ENCODE peak calls at places on chromosomes 7 and 10, in eight cellular contexts. J, U, P, T, B, L, H and Z are unnamed samples.

GRCh38 chr10:113960617-113961260 is 82.9 kb upstream of the ADRB1 start:
- DNase-seq in B (peak), U (no peak), P (no peak), H (no peak), L (no peak), T (no peak), J (no peak), Z (no peak)

GRCh38 chr7:31408120-31408729 is 67.7 kb upstream of the NEUROD6 start:
- DNase-seq in J (no peak), B (no peak), L (no peak), U (no peak), P (no peak), T (no peak), H (no peak), Z (no peak)

GRCh38 chr10:104447899-104448298 is 94.3 kb downstream of the CFAP58 start:
- DNase-seq in T (no peak), P (no peak), J (no peak), B (no peak), U (no peak), L (no peak), H (no peak), Z (no peak)

GRCh38 chr10:32957341-32958084 is 517 bp downstream of the ITGB1 start:
- DNase-seq in J (no peak), B (peak), P (peak), T (peak), H (peak), U (peak), L (no peak), Z (no peak)

GRCh38 chr10:113226404-113226803 is 276.4 kb downstream of the TCF7L2 start:
- DNase-seq in U (no peak), P (no peak), H (no peak), B (no peak), T (no peak), J (no peak), L (no peak), Z (no peak)

GRCh38 chr7:129332354-129333056 is 101.7 kb upstream of the STRIP2 start:
- DNase-seq in H (no peak), J (peak), T (no peak), B (no peak), L (no peak), U (no peak), P (no peak), Z (peak)

GRCh38 chr10:97926055-97926454 is 76.4 kb downstream of the GOLGA7B start:
- DNase-seq in T (no peak), H (no peak), L (no peak), J (no peak), U (no peak), B (no peak), P (no peak), Z (no peak)

GRCh38 chr7:132225216-132226030 is 350.8 kb downstream of the PLXNA4 start:
- DNase-seq in T (no peak), U (peak), L (no peak), B (peak), J (no peak), P (no peak), H (no peak), Z (no peak)

GRCh38 chr7:70698219-70698832 is 433.6 kb upstream of the GALNT17 start:
- DNase-seq in L (no peak), P (no peak), J (peak), U (peak), B (no peak), H (peak), T (no peak), Z (peak)

GRCh38 chr10:79361721-79362397 is 14.6 kb downstream of the PPIF start:
- DNase-seq in L (no peak), P (no peak), J (no peak), T (no peak), B (no peak), U (peak), H (no peak), Z (no peak)

GRCh38 chr10:103281753-103282152 is 4.8 kb downstream of the INA start:
- DNase-seq in J (no peak), U (peak), P (peak), H (peak), L (no peak), B (no peak), T (no peak), Z (no peak)

GRCh38 chr10:33334170-33334838 is at the start of gene NRP1:
- DNase-seq in T (no peak), B (no peak), P (peak), L (no peak), H (peak), J (no peak), U (peak), Z (no peak)

GRCh38 chr10:59674211-59674836 is 35.3 kb downstream of the SLC16A9 start:
- DNase-seq in P (no peak), H (no peak), B (no peak), U (no peak), L (no peak), T (no peak), J (no peak), Z (no peak)

GRCh38 chr10:3624367-3624766 is 160.6 kb downstream of the KLF6 start:
- DNase-seq in B (no peak), P (no peak), L (no peak), J (no peak), H (no peak), T (no peak), U (no peak), Z (peak)

GRCh38 chr10:50375051-50375452 is 123.7 kb upstream of the ASAH2 start:
- DNase-seq in P (no peak), J (no peak), U (no peak), T (no peak), L (no peak), H (no peak), B (no peak), Z (no peak)

GRCh38 chr10:63457576-63457975 is 8.2 kb downstream of the JMJD1C start:
- DNase-seq in H (no peak), T (no peak), U (no peak), P (no peak), B (no peak), J (no peak), L (no peak), Z (no peak)

GRCh38 chr10:11298116-11298515 is 280.4 kb downstream of the CELF2 start:
- DNase-seq in L (no peak), B (no peak), H (no peak), T (no peak), U (no peak), P (no peak), J (no peak), Z (no peak)

GRCh38 chr10:29177266-29177832 is 111.5 kb upstream of the LYZL1 start:
- DNase-seq in L (no peak), B (no peak), U (no peak), H (no peak), P (no peak), T (no peak), J (no peak), Z (no peak)

GRCh38 chr10:26780793-26781601 is 79.8 kb downstream of the ABI1 start:
- DNase-seq in P (no peak), H (no peak), L (no peak), T (no peak), J (peak), B (no peak), U (no peak), Z (peak)

GRCh38 chr10:95628786-95629185 is 27.7 kb downstream of the ALDH18A1 start:
- DNase-seq in J (no peak), P (no peak), U (no peak), H (no peak), T (no peak), B (no peak), L (no peak), Z (no peak)

GRCh38 chr7:27095050-27095896 is 527 bp downstream of the HOXA1 start:
- DNase-seq in H (no peak), U (no peak), L (no peak), B (no peak), T (no peak), J (no peak), P (no peak), Z (no peak)

GRCh38 chr7:148485618-148486017 is 104.9 kb upstream of the C7orf33 start:
- DNase-seq in T (no peak), U (no peak), B (no peak), L (no peak), J (no peak), P (no peak), H (no peak), Z (no peak)

GRCh38 chr7:92489634-92490033 is 11.9 kb upstream of the ERVW-1 start:
- DNase-seq in P (no peak), B (no peak), U (no peak), J (no peak), T (no peak), L (no peak), H (no peak), Z (no peak)

GRCh38 chr7:123057926-123058325 is 62.4 kb upstream of the TAS2R16 start:
- DNase-seq in P (no peak), B (no peak), J (no peak), U (no peak), L (no peak), H (no peak), T (no peak), Z (no peak)

GRCh38 chr10:71748671-71749191 is 24.6 kb downstream of the VSIR start:
- DNase-seq in U (no peak), T (no peak), B (peak), P (no peak), L (no peak), H (no peak), J (no peak), Z (no peak)

GRCh38 chr7:49878627-49879026 is 105.2 kb downstream of the VWC2 start:
- DNase-seq in H (no peak), P (no peak), B (no peak), T (no peak), U (no peak), J (no peak), L (no peak), Z (no peak)

DNA sequence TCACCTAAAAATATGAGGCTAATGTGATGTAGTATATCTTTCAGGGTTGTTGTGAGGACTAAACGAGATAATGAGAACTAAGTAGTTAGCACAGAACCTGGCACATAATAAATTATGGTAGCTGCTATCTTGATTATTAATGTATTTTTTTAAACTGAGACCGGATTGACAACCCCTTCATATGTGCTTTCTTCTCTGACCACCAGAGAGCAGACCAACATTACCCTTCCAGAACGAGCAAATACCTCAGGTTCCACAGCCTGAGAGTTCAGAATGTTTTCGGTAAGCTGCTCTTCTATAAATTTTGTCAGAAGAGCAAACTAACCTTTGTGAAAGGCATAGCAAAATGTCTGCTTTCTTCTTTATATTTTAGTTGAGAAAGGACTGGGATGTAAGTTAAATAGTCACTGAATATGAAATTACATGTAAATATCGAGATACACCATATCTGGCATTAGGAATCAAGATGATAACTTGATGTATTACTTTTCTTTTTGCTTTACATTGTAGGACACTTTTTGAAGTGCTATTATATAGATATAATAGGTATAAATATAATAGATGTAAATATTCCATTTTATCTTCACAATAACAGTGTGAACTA is 13.6 kb upstream of the BPGM start:
- DNase-seq in U (peak), H (peak), L (no peak), B (no peak), J (no peak), P (no peak), T (no peak), Z (peak)
- TF ChIP-seq CTCF in U (peak), H (peak), L (no peak), B (peak), J (peak), P (peak), T (peak), Z (peak)

GRCh38 chr7:157760004-157760730 is 423.4 kb downstream of the DNAJB6 start:
- DNase-seq in P (no peak), L (no peak), H (no peak), B (no peak), U (peak), T (no peak), J (no peak), Z (no peak)
- TF ChIP-seq CTCF in P (no peak), L (no peak), H (no peak), B (no peak), U (peak), T (no peak), J (no peak), Z (no peak)

GRCh38 chr10:8114741-8115340 is 60.4 kb downstream of the GATA3 start:
- DNase-seq in B (no peak), H (no peak), U (no peak), J (no peak), P (no peak), L (no peak), T (no peak), Z (no peak)
- TF ChIP-seq CTCF in B (no peak), H (no peak), U (no peak), J (no peak), P (no peak), L (no peak), T (no peak), Z (no peak)

GRCh38 chr10:133257489-133258065 is 19.1 kb downstream of the ADAM8 start:
- DNase-seq in P (peak), T (no peak), J (no peak), B (peak), U (peak), L (peak), H (peak), Z (peak)
- TF ChIP-seq CTCF in P (no peak), T (peak), J (peak), B (peak), U (peak), L (no peak), H (peak), Z (peak)

DNA sequence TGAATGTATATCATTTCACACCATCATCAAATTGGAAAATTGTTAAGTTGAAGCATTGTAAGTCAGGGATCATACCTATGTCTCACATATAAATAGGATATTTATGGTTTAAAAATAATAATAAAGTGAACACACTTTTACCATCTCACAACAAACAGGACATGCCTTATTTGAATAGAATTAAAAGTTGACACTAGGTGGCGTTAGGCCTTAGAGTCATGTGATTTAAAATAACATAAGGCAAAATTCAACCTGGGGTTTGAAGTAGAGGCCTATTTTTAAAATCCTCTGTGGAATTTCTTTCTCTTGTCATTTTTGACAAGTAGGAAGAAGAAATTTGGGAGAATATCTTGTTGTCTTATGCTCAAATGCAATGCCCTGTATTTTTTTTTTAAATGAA is 184.7 kb upstream of the PCDH15 start:
- DNase-seq in B (no peak), L (no peak), P (no peak), U (no peak), T (no peak), J (no peak), H (peak), Z (no peak)
- TF ChIP-seq CTCF in B (peak), L (no peak), P (no peak), U (peak), T (peak), J (no peak), H (peak), Z (peak)

DNA sequence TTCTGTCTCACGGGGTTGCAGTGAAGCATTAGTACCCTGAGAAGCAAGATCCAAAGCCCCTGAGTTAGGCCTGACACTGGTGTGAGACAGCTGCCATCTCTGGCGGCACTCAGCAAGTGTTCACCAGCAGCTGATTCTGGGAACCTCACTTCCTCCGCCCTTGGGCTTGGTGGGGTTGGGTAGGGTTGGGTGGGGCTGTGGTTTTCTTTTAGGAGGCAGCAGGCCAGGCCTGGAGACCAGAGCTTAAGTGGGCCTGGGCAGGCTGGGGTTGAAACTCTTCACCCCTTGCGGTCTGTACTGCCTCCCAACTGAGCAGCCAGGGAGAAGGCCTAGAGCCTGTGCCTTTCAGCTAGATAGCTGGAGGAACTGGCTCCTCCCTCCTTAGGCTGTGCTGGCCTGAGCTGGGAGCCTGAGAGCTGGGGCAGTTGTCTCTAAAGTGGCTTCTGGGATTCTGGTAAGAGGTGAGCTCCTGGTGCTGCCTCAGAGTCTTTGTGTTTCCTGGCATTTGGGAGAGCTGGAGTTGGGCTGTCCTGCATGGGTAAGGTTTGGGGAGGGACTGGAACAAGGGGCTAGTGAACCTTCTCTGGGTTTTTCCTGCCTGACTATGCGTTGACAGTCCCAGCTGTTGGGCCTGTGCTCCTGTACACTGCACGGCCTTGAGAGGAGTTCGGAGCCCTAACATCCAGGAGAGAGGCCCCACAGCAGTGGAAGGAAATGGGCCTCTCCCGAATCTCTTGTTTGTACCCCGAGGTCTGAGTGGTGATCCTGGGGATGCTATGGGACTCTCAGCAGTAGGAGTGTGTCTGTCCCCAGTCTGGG is 5.1 kb downstream of the TSPAN14 start:
- DNase-seq in U (peak), P (peak), H (no peak), L (no peak), T (peak), J (peak), B (peak), Z (peak)
- TF ChIP-seq CTCF in U (no peak), P (no peak), H (no peak), L (no peak), T (peak), J (peak), B (no peak), Z (peak)

GRCh38 chr10:121088524-121088923 is 237.4 kb downstream of the WDR11 start:
- DNase-seq in J (no peak), B (no peak), L (no peak), P (peak), T (no peak), H (peak), U (peak), Z (no peak)
- TF ChIP-seq CTCF in J (no peak), B (no peak), L (no peak), P (no peak), T (peak), H (peak), U (peak), Z (no peak)

DNA sequence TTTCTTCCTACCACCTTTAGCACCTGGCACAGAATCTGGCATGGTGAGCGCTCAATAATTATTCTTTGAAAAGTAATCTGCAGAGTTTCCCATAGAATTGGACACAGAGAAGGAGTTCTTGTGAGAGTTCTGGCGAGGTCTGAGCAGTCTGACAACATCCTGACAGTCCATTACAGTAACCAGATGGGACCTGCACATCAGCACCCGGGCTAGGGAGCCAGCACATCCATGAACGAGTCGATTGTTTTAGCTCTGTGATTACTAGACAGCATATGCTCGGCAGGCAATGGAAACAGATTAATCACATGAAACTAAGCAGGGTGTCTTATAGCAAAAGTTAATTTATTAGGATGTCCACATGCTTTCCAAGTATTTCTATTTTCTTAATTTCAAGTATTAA is 96.7 kb downstream of the SEMA3D start:
- DNase-seq in T (no peak), U (peak), L (no peak), H (peak), J (no peak), B (no peak), P (no peak), Z (no peak)
- TF ChIP-seq CTCF in T (no peak), U (no peak), L (no peak), H (no peak), J (no peak), B (no peak), P (no peak), Z (no peak)